ENCODE peak calls at places on chromosomes 5 and 9, in eight cellular contexts. W is OCI-LY7, C is tibial artery, Z is A673, G is left lung, X is uterus, O is fibroblast of mammary gland, Y is keratinocyte. K is an unnamed sample.

GRCh38 chr9:28934111-28934510 is 1360.8 kb upstream of the C9orf72 start:
- DNase-seq in W (no peak), C (no peak), Z (no peak), G (no peak), X (no peak), O (no peak), Y (no peak), K (no peak)

GRCh38 chr5:172941067-172941516 is 18.1 kb upstream of the RPL26L1 start:
- DNase-seq in W (no peak), C (no peak), Z (no peak), G (no peak), X (no peak), O (no peak), Y (no peak), K (no peak)

GRCh38 chr5:82673460-82673859 is 395.3 kb upstream of the RPS23 start:
- DNase-seq in W (no peak), C (no peak), Z (no peak), G (no peak), X (no peak), O (no peak), Y (no peak), K (no peak)

GRCh38 chr5:91052977-91053732 is 330.0 kb downstream of the ARRDC3 start:
- DNase-seq in W (no peak), C (no peak), Z (peak; percentile 92), G (no peak), X (no peak), O (peak; percentile 27), Y (no peak), K (no peak)

GRCh38 chr5:135864503-135865443 is 30.3 kb downstream of the SLC25A48 start:
- DNase-seq in W (no peak), C (no peak), Z (no peak), G (no peak), X (no peak), O (no peak), Y (no peak), K (no peak)

GRCh38 chr9:3828495-3828894 is 302.7 kb upstream of the RFX3 start:
- DNase-seq in W (no peak), C (no peak), Z (no peak), G (no peak), X (no peak), O (peak; percentile 59), Y (no peak), K (no peak)

GRCh38 chr9:125433461-125434001 is 171.9 kb downstream of the GAPVD1 start:
- DNase-seq in W (no peak), C (peak; percentile 4), Z (peak; percentile 67), G (no peak), X (no peak), O (peak; percentile 16), Y (no peak), K (no peak)

GRCh38 chr9:29397148-29397547 is 1823.9 kb upstream of the C9orf72 start:
- DNase-seq in W (no peak), C (no peak), Z (no peak), G (no peak), X (no peak), O (no peak), Y (no peak), K (no peak)

GRCh38 chr5:35436441-35437057 is 181.1 kb upstream of the SPEF2 start:
- DNase-seq in W (peak; percentile 37), C (no peak), Z (peak; percentile 55), G (no peak), X (no peak), O (peak; percentile 48), Y (no peak), K (no peak)

GRCh38 chr5:179819296-179820126 is 1.2 kb upstream of the SQSTM1 start:
- DNase-seq in W (peak; percentile 47), C (peak; percentile 76), Z (no peak), G (peak; percentile 94), X (peak; percentile 77), O (peak; percentile 70), Y (no peak), K (peak; percentile 39)

GRCh38 chr5:75668988-75669760 is 48.1 kb downstream of the POC5 start:
- DNase-seq in W (peak; percentile 8), C (peak; percentile 33), Z (no peak), G (no peak), X (peak; percentile 42), O (no peak), Y (no peak), K (no peak)

GRCh38 chr9:1647776-1648175 is 367.4 kb upstream of the SMARCA2 start:
- DNase-seq in W (no peak), C (no peak), Z (no peak), G (no peak), X (no peak), O (peak; percentile 44), Y (peak; percentile 38), K (no peak)
- H3K4me3 ChIP-seq in W (no peak overlapping the region), C (no peak overlapping the region), Z (no peak overlapping the region), G (no peak overlapping the region), X (no peak overlapping the region), O (no peak overlapping the region), Y (no peak overlapping the region), K (no peak overlapping the region)

GRCh38 chr9:135038331-135038730 is 49.1 kb upstream of the OLFM1 start:
- DNase-seq in W (no peak), C (no peak), Z (no peak), G (no peak), X (no peak), O (no peak), Y (no peak), K (no peak)
- H3K4me3 ChIP-seq in W (no peak overlapping the region), C (no peak overlapping the region), Z (no peak overlapping the region), G (no peak overlapping the region), X (no peak overlapping the region), O (no peak overlapping the region), Y (no peak overlapping the region), K (no peak overlapping the region)

GRCh38 chr9:137069508-137070071 is 767 bp downstream of the SAPCD2 start:
- DNase-seq in W (peak; percentile 56), C (no peak), Z (no peak), G (no peak), X (no peak), O (no peak), Y (no peak), K (no peak)

GRCh38 chr9:137070906-137071275 is 534 bp upstream of the SAPCD2 start:
- DNase-seq in W (peak; percentile 42), C (no peak), Z (no peak), G (no peak), X (no peak), O (no peak), Y (no peak), K (no peak)

GRCh38 chr9:137071282-137071681 is 925 bp upstream of the SAPCD2 start:
- DNase-seq in W (no peak), C (no peak), Z (no peak), G (no peak), X (no peak), O (no peak), Y (no peak), K (no peak)

GRCh38 chr9:137068539-137069507 is 1.5 kb downstream of the SAPCD2 start:
- DNase-seq in W (no peak), C (no peak), Z (no peak), G (no peak), X (no peak), O (no peak), Y (no peak), K (no peak)

DNA sequence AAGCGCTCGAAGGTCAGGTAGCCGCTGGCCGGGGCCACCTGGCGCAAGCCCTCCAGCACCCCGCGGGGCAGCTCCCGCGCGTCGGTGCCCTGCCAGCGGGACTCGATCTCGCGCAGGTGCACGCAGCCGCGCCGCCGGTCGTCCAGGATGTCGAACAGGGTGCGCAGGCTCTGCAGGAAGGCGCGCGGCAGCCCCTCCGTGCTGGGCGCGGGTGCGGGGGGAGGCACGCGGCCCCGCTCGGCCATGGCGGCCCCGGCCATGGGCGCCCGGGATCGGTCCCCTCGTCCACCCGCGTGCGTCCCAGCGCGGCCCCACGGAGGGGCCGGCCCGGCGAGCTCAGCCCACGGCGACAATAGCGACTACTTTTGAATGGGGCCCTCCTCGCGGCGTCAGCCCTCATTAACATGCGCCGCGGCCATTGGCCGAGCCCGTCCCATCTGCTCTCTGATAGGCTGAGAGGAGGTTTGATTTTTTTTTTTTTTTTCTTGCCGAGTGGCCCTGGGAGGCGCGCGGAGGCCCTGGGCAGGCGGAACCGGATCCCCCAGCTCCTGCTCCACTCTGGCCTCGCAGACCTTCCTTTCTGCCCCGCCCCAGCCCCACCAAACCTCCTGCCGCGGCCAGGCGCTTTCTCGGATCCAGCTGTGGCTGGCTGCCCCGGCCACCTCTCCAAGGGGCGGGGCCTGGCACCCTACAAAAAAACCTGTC is at the start of gene SAPCD2:
- DNase-seq in W (peak; percentile 95), C (peak; percentile 84), Z (peak; percentile 95), G (peak; percentile 93), X (peak; percentile 66), O (peak; percentile 77), Y (no peak), K (peak; percentile 77)
- H3K4me3 ChIP-seq in W (peak within 1 kb of the TSS; percentile 75), C (peak within 1 kb of the TSS; percentile 43), Z (peak within 1 kb of the TSS; percentile 61), G (peak within 1 kb of the TSS; percentile 29), X (peak within 1 kb of the TSS; percentile 21), O (peak within 1 kb of the TSS; percentile 41), Y (peak within 1 kb of the TSS; percentile 64), K (peak within 1 kb of the TSS; percentile 32)

GRCh38 chr9:32867601-32868204 is 84.4 kb downstream of the TMEM215 start:
- DNase-seq in W (no peak), C (no peak), Z (no peak), G (no peak), X (no peak), O (no peak), Y (no peak), K (no peak)
- H3K4me3 ChIP-seq in W (no peak overlapping the region), C (no peak overlapping the region), Z (no peak overlapping the region), G (no peak overlapping the region), X (no peak overlapping the region), O (no peak overlapping the region), Y (no peak overlapping the region), K (no peak overlapping the region)

GRCh38 chr9:95494416-95495371 is 22.1 kb downstream of the PTCH1 start:
- DNase-seq in W (peak; percentile 98), C (no peak), Z (peak; percentile 85), G (no peak), X (no peak), O (no peak), Y (no peak), K (peak; percentile 72)
- H3K4me3 ChIP-seq in W (peak overlapping the region; percentile 63), C (no peak overlapping the region), Z (no peak overlapping the region), G (no peak overlapping the region), X (no peak overlapping the region), O (no peak overlapping the region), Y (no peak overlapping the region), K (peak overlapping the region; percentile 3)

GRCh38 chr5:132526974-132527564 is 16.3 kb downstream of the IL5 start:
- DNase-seq in W (no peak), C (no peak), Z (no peak), G (no peak), X (no peak), O (peak; percentile 25), Y (no peak), K (no peak)
- H3K4me3 ChIP-seq in W (no peak overlapping the region), C (no peak overlapping the region), Z (no peak overlapping the region), G (no peak overlapping the region), X (no peak overlapping the region), O (no peak overlapping the region), Y (no peak overlapping the region), K (no peak overlapping the region)

GRCh38 chr9:96420468-96421219 is 2.5 kb upstream of the ZNF367 start:
- DNase-seq in W (peak; percentile 71), C (peak; percentile 63), Z (peak; percentile 61), G (no peak), X (peak; percentile 41), O (peak; percentile 95), Y (peak; percentile 95), K (no peak)
- H3K4me3 ChIP-seq in W (peak overlapping the region; percentile 99), C (no peak overlapping the region), Z (no peak overlapping the region), G (no peak overlapping the region), X (no peak overlapping the region), O (no peak overlapping the region), Y (peak overlapping the region; percentile 16), K (no peak overlapping the region)

GRCh38 chr9:136329211-136329627 is 1.9 kb downstream of the GPSM1 start:
- DNase-seq in W (no peak), C (no peak), Z (no peak), G (peak; percentile 72), X (no peak), O (no peak), Y (no peak), K (no peak)
- H3K4me3 ChIP-seq in W (no peak overlapping the region), C (peak overlapping the region; percentile 87), Z (peak overlapping the region; percentile 76), G (no peak overlapping the region), X (peak overlapping the region; percentile 88), O (peak overlapping the region; percentile 77), Y (no peak overlapping the region), K (no peak overlapping the region)

K was measured in effector memory CD4-positive, alpha-beta T cell.